ENCODE peak calls at places on chromosomes 6 and 20, in nine cellular contexts. One of them, this sample, is unnamed.

GRCh38 chr20:47927385-47927851 is 142.1 kb upstream of the SULF2 start:
- DNase-seq in IMR-90: peak; percentile 21
- DNase-seq in hepatocyte: no peak
- DNase-seq in spleen: no peak
- DNase-seq in HCT116: no peak
- DNase-seq in NT2/D1: no peak
- DNase-seq in adipocyte: peak; percentile 23
- DNase-seq in left lung: no peak
- DNase-seq in Caco-2: no peak
- DNase-seq in this sample: no peak

GRCh38 chr20:4513720-4514119 is 208.0 kb upstream of the PRND start:
- DNase-seq in IMR-90: peak; percentile 84
- DNase-seq in HCT116: peak; percentile 77
- DNase-seq in left lung: no peak
- DNase-seq in NT2/D1: no peak
- DNase-seq in spleen: no peak
- DNase-seq in hepatocyte: no peak
- DNase-seq in Caco-2: no peak
- DNase-seq in adipocyte: peak; percentile 38
- DNase-seq in this sample: no peak

GRCh38 chr6:167907837-167908681 is 81.3 kb downstream of the AFDN start:
- DNase-seq in spleen: no peak
- DNase-seq in left lung: no peak
- DNase-seq in IMR-90: peak; percentile 28
- DNase-seq in NT2/D1: no peak
- DNase-seq in hepatocyte: peak; percentile 30
- DNase-seq in HCT116: peak; percentile 18
- DNase-seq in adipocyte: peak; percentile 24
- DNase-seq in Caco-2: peak; percentile 39
- DNase-seq in this sample: no peak

GRCh38 chr6:129419324-129419723 is 290.7 kb downstream of the ARHGAP18 start:
- DNase-seq in adipocyte: no peak
- DNase-seq in HCT116: no peak
- DNase-seq in spleen: no peak
- DNase-seq in IMR-90: no peak
- DNase-seq in Caco-2: no peak
- DNase-seq in NT2/D1: no peak
- DNase-seq in left lung: no peak
- DNase-seq in hepatocyte: no peak
- DNase-seq in this sample: no peak

GRCh38 chr6:128368213-128369000 is 152.0 kb downstream of the PTPRK start:
- DNase-seq in adipocyte: no peak
- DNase-seq in spleen: no peak
- DNase-seq in NT2/D1: no peak
- DNase-seq in HCT116: no peak
- DNase-seq in left lung: no peak
- DNase-seq in IMR-90: no peak
- DNase-seq in hepatocyte: no peak
- DNase-seq in Caco-2: no peak
- DNase-seq in this sample: no peak

GRCh38 chr6:33905081-33905609 is 101.3 kb upstream of the MLN start:
- DNase-seq in spleen: peak; percentile 78
- DNase-seq in NT2/D1: no peak
- DNase-seq in HCT116: no peak
- DNase-seq in IMR-90: no peak
- DNase-seq in left lung: no peak
- DNase-seq in Caco-2: no peak
- DNase-seq in adipocyte: no peak
- DNase-seq in hepatocyte: no peak
- DNase-seq in this sample: no peak

GRCh38 chr20:49132995-49133451 is 55.1 kb downstream of the STAU1 start:
- DNase-seq in adipocyte: peak; percentile 89
- DNase-seq in Caco-2: peak; percentile 80
- DNase-seq in hepatocyte: peak; percentile 81
- DNase-seq in left lung: no peak
- DNase-seq in spleen: no peak
- DNase-seq in NT2/D1: peak; percentile 47
- DNase-seq in IMR-90: peak; percentile 79
- DNase-seq in HCT116: peak; percentile 47
- DNase-seq in this sample: no peak

GRCh38 chr6:32815115-32815514 is 1.7 kb downstream of the HLA-DOB start:
- DNase-seq in HCT116: no peak
- DNase-seq in hepatocyte: no peak
- DNase-seq in spleen: no peak
- DNase-seq in left lung: no peak
- DNase-seq in NT2/D1: no peak
- DNase-seq in Caco-2: no peak
- DNase-seq in IMR-90: peak; percentile 14
- DNase-seq in adipocyte: no peak
- DNase-seq in this sample: no peak

GRCh38 chr6:81263531-81264168 is 488.8 kb downstream of the TENT5A start:
- DNase-seq in left lung: no peak
- DNase-seq in HCT116: no peak
- DNase-seq in hepatocyte: no peak
- DNase-seq in IMR-90: no peak
- DNase-seq in NT2/D1: no peak
- DNase-seq in spleen: peak; percentile 66
- DNase-seq in adipocyte: no peak
- DNase-seq in Caco-2: no peak
- DNase-seq in this sample: no peak

GRCh38 chr6:106692112-106692822 is 62.9 kb downstream of the QRSL1 start:
- DNase-seq in adipocyte: peak; percentile 70
- DNase-seq in spleen: no peak
- DNase-seq in HCT116: no peak
- DNase-seq in hepatocyte: peak; percentile 23
- DNase-seq in IMR-90: peak; percentile 15
- DNase-seq in left lung: no peak
- DNase-seq in NT2/D1: peak; percentile 66
- DNase-seq in Caco-2: no peak
- DNase-seq in this sample: no peak

GRCh38 chr20:34709836-34710567 is 5.9 kb downstream of the TP53INP2 start:
- DNase-seq in HCT116: peak; percentile 42
- DNase-seq in IMR-90: peak; percentile 51
- DNase-seq in Caco-2: peak; percentile 88
- DNase-seq in left lung: peak; percentile 88
- DNase-seq in spleen: peak; percentile 91
- DNase-seq in NT2/D1: peak; percentile 23
- DNase-seq in adipocyte: peak; percentile 85
- DNase-seq in hepatocyte: peak; percentile 87
- DNase-seq in this sample: peak; percentile 67

GRCh38 chr20:36839150-36839549 is 36.8 kb upstream of the TLDC2 start:
- DNase-seq in hepatocyte: no peak
- DNase-seq in Caco-2: no peak
- DNase-seq in NT2/D1: no peak
- DNase-seq in IMR-90: no peak
- DNase-seq in adipocyte: no peak
- DNase-seq in spleen: no peak
- DNase-seq in left lung: no peak
- DNase-seq in HCT116: no peak
- DNase-seq in this sample: no peak

GRCh38 chr6:48080227-48081009 is 30.6 kb downstream of the PTCHD4 start:
- DNase-seq in Caco-2: no peak
- DNase-seq in left lung: no peak
- DNase-seq in NT2/D1: no peak
- DNase-seq in HCT116: no peak
- DNase-seq in adipocyte: peak; percentile 17
- DNase-seq in IMR-90: no peak
- DNase-seq in spleen: no peak
- DNase-seq in hepatocyte: no peak
- DNase-seq in this sample: no peak

GRCh38 chr20:15220778-15221565 is 883.6 kb upstream of the FLRT3 start:
- DNase-seq in adipocyte: no peak
- DNase-seq in NT2/D1: peak; percentile 13
- DNase-seq in IMR-90: no peak
- DNase-seq in HCT116: no peak
- DNase-seq in Caco-2: no peak
- DNase-seq in spleen: no peak
- DNase-seq in left lung: no peak
- DNase-seq in hepatocyte: no peak
- DNase-seq in this sample: no peak
- H3K4me1 ChIP-seq in adipocyte: peaks cover 14% of the 10 kb centered on the region
- H3K4me1 ChIP-seq in NT2/D1: no peaks in the 10 kb centered on the region
- H3K4me1 ChIP-seq in IMR-90: no peaks in the 10 kb centered on the region
- H3K4me1 ChIP-seq in HCT116: no peaks in the 10 kb centered on the region
- H3K4me1 ChIP-seq in Caco-2: peaks cover 3% of the 10 kb centered on the region
- H3K4me1 ChIP-seq in spleen: no peaks in the 10 kb centered on the region
- H3K4me1 ChIP-seq in left lung: no peaks in the 10 kb centered on the region
- H3K4me1 ChIP-seq in hepatocyte: no peaks in the 10 kb centered on the region
- H3K4me1 ChIP-seq in this sample: no peaks in the 10 kb centered on the region

DNA sequence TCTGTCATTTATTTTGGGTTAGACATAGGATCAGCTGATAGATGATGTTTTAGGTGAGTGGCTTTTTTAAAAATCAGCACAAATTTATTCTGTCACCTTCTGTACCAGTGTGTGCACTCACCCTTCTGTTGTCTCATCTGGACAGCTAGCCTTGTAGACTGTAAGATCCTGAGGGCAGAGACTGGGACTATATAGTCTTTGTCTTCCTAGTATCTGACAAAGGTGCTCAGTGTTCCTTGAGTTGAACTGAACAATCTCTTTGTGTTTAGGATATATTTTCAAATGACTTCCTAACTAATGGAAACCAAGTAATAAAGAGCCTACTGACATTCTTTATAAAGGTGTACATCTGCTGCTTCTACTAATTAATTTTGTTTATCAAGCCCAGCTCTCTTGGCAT is 3.0 kb downstream of the DCBLD1 start:
- DNase-seq in HCT116: no peak
- DNase-seq in left lung: no peak
- DNase-seq in hepatocyte: no peak
- DNase-seq in adipocyte: no peak
- DNase-seq in Caco-2: no peak
- DNase-seq in IMR-90: no peak
- DNase-seq in spleen: no peak
- DNase-seq in NT2/D1: no peak
- DNase-seq in this sample: no peak
- H3K4me3 ChIP-seq in HCT116: no peak overlapping the region
- H3K4me3 ChIP-seq in left lung: no peak overlapping the region
- H3K4me3 ChIP-seq in hepatocyte: no peak overlapping the region
- H3K4me3 ChIP-seq in adipocyte: no peak overlapping the region
- H3K4me3 ChIP-seq in Caco-2: no peak overlapping the region
- H3K4me3 ChIP-seq in IMR-90: no peak overlapping the region
- H3K4me3 ChIP-seq in spleen: no peak overlapping the region
- H3K4me3 ChIP-seq in NT2/D1: no peak overlapping the region
- H3K4me3 ChIP-seq in this sample: no peak overlapping the region

DNA sequence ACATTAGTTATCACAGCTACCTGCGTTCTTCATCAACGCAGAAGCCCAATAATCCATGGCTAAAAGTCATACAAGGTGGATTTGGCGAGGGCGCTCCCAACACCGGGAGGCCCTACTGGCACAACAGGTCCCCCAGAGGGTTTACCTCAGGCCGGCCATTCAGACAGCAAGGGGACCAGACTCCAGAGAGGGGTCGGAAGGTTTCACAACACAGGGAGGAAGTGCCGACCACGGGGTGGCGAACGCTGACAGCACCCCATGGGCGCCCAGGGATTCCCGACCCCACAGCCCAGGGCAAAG is 1515.9 kb upstream of the DEFB115 start:
- DNase-seq in spleen: no peak
- DNase-seq in Caco-2: no peak
- DNase-seq in hepatocyte: no peak
- DNase-seq in adipocyte: no peak
- DNase-seq in NT2/D1: no peak
- DNase-seq in HCT116: no peak
- DNase-seq in IMR-90: no peak
- DNase-seq in left lung: peak; percentile 79
- DNase-seq in this sample: no peak
- H3K9me3 ChIP-seq in spleen: peaks cover 79% of the 10 kb centered on the region
- H3K9me3 ChIP-seq in Caco-2: peaks cover 51% of the 10 kb centered on the region
- H3K9me3 ChIP-seq in hepatocyte: no peaks in the 10 kb centered on the region
- H3K9me3 ChIP-seq in adipocyte: peaks cover 6% of the 10 kb centered on the region
- H3K9me3 ChIP-seq in NT2/D1: no peaks in the 10 kb centered on the region
- H3K9me3 ChIP-seq in HCT116: no peaks in the 10 kb centered on the region
- H3K9me3 ChIP-seq in IMR-90: peaks cover 25% of the 10 kb centered on the region
- H3K9me3 ChIP-seq in left lung: no peaks in the 10 kb centered on the region
- H3K9me3 ChIP-seq in this sample: peaks cover 22% of the 10 kb centered on the region

GRCh38 chr6:3520541-3521220 is 63.8 kb upstream of the SLC22A23 start:
- DNase-seq in left lung: no peak
- DNase-seq in spleen: no peak
- DNase-seq in NT2/D1: no peak
- DNase-seq in HCT116: no peak
- DNase-seq in Caco-2: no peak
- DNase-seq in hepatocyte: no peak
- DNase-seq in IMR-90: peak; percentile 31
- DNase-seq in adipocyte: peak; percentile 82
- DNase-seq in this sample: no peak

GRCh38 chr6:3517350-3517749 is 60.5 kb upstream of the SLC22A23 start:
- DNase-seq in spleen: no peak
- DNase-seq in IMR-90: peak; percentile 95
- DNase-seq in Caco-2: no peak
- DNase-seq in hepatocyte: peak; percentile 19
- DNase-seq in NT2/D1: no peak
- DNase-seq in HCT116: no peak
- DNase-seq in adipocyte: peak; percentile 94
- DNase-seq in left lung: no peak
- DNase-seq in this sample: no peak

GRCh38 chr6:3515669-3516068 is 58.8 kb upstream of the SLC22A23 start:
- DNase-seq in NT2/D1: no peak
- DNase-seq in IMR-90: no peak
- DNase-seq in hepatocyte: no peak
- DNase-seq in Caco-2: no peak
- DNase-seq in left lung: no peak
- DNase-seq in spleen: no peak
- DNase-seq in adipocyte: no peak
- DNase-seq in HCT116: no peak
- DNase-seq in this sample: no peak

GRCh38 chr6:3516094-3516493 is 59.2 kb upstream of the SLC22A23 start:
- DNase-seq in spleen: no peak
- DNase-seq in Caco-2: no peak
- DNase-seq in hepatocyte: peak; percentile 31
- DNase-seq in IMR-90: peak; percentile 16
- DNase-seq in left lung: no peak
- DNase-seq in NT2/D1: no peak
- DNase-seq in HCT116: no peak
- DNase-seq in adipocyte: peak; percentile 31
- DNase-seq in this sample: no peak

GRCh38 chr6:3518356-3518841 is 61.5 kb upstream of the SLC22A23 start:
- DNase-seq in HCT116: peak; percentile 37
- DNase-seq in Caco-2: no peak
- DNase-seq in left lung: no peak
- DNase-seq in adipocyte: peak; percentile 95
- DNase-seq in IMR-90: peak; percentile 73
- DNase-seq in NT2/D1: no peak
- DNase-seq in spleen: no peak
- DNase-seq in hepatocyte: peak; percentile 54
- DNase-seq in this sample: no peak
- H3K4me1 ChIP-seq in HCT116: peaks cover 18% of the 10 kb centered on the region
- H3K4me1 ChIP-seq in Caco-2: peaks cover 50% of the 10 kb centered on the region
- H3K4me1 ChIP-seq in left lung: no peaks in the 10 kb centered on the region
- H3K4me1 ChIP-seq in adipocyte: peaks cover 55% of the 10 kb centered on the region
- H3K4me1 ChIP-seq in IMR-90: peaks cover 29% of the 10 kb centered on the region
- H3K4me1 ChIP-seq in NT2/D1: peaks cover 10% of the 10 kb centered on the region
- H3K4me1 ChIP-seq in spleen: no peaks in the 10 kb centered on the region
- H3K4me1 ChIP-seq in hepatocyte: peaks cover 12% of the 10 kb centered on the region
- H3K4me1 ChIP-seq in this sample: no peaks in the 10 kb centered on the region

GRCh38 chr6:42627674-42628073 is 63.8 kb downstream of the UBR2 start:
- DNase-seq in spleen: no peak
- DNase-seq in left lung: no peak
- DNase-seq in Caco-2: no peak
- DNase-seq in IMR-90: no peak
- DNase-seq in adipocyte: no peak
- DNase-seq in HCT116: no peak
- DNase-seq in hepatocyte: no peak
- DNase-seq in NT2/D1: no peak
- DNase-seq in this sample: no peak
- H3K4me3 ChIP-seq in spleen: no peak overlapping the region
- H3K4me3 ChIP-seq in left lung: no peak overlapping the region
- H3K4me3 ChIP-seq in Caco-2: no peak overlapping the region
- H3K4me3 ChIP-seq in IMR-90: no peak overlapping the region
- H3K4me3 ChIP-seq in adipocyte: no peak overlapping the region
- H3K4me3 ChIP-seq in HCT116: no peak overlapping the region
- H3K4me3 ChIP-seq in hepatocyte: no peak overlapping the region
- H3K4me3 ChIP-seq in NT2/D1: no peak overlapping the region
- H3K4me3 ChIP-seq in this sample: no peak overlapping the region

This sample was measured in right atrium auricular region.